ENCODE peak calls at places on chromosomes 2 and 18, in six cellular contexts. One of them, this sample, is unnamed.

GRCh38 chr2:112694182-112694581 is 26.6 kb upstream of the NT5DC4 start:
- DNase-seq in prostate gland: no peak
- DNase-seq in endothelial cell: no peak
- DNase-seq in CD8-positive, alpha-beta T cell: no peak
- DNase-seq in MM.1S: no peak
- DNase-seq in activated effector memory CD4-positive, alpha-beta T cell treated with Interleukin-2 at 50 U/mL for 16 hours: no peak
- DNase-seq in this sample: peak

GRCh38 chr2:238285653-238286082 is 2.7 kb downstream of the PER2 start:
- DNase-seq in CD8-positive, alpha-beta T cell: no peak
- DNase-seq in endothelial cell: peak
- DNase-seq in prostate gland: peak
- DNase-seq in activated effector memory CD4-positive, alpha-beta T cell treated with Interleukin-2 at 50 U/mL for 16 hours: no peak
- DNase-seq in MM.1S: no peak
- DNase-seq in this sample: no peak

GRCh38 chr2:40244251-40245010 is 207.5 kb downstream of the SLC8A1 start:
- DNase-seq in prostate gland: peak
- DNase-seq in activated effector memory CD4-positive, alpha-beta T cell treated with Interleukin-2 at 50 U/mL for 16 hours: no peak
- DNase-seq in endothelial cell: peak
- DNase-seq in CD8-positive, alpha-beta T cell: no peak
- DNase-seq in MM.1S: peak
- DNase-seq in this sample: peak

GRCh38 chr18:2971741-2972552 is 41.0 kb downstream of the LPIN2 start:
- DNase-seq in MM.1S: no peak
- DNase-seq in endothelial cell: no peak
- DNase-seq in CD8-positive, alpha-beta T cell: peak
- DNase-seq in prostate gland: no peak
- DNase-seq in activated effector memory CD4-positive, alpha-beta T cell treated with Interleukin-2 at 50 U/mL for 16 hours: peak
- DNase-seq in this sample: no peak

GRCh38 chr18:37956902-37957301 is 391.3 kb upstream of the CELF4 start:
- DNase-seq in endothelial cell: no peak
- DNase-seq in prostate gland: no peak
- DNase-seq in MM.1S: no peak
- DNase-seq in activated effector memory CD4-positive, alpha-beta T cell treated with Interleukin-2 at 50 U/mL for 16 hours: no peak
- DNase-seq in CD8-positive, alpha-beta T cell: no peak
- DNase-seq in this sample: no peak

GRCh38 chr2:144201868-144202468 is 318.0 kb downstream of the ZEB2 start:
- DNase-seq in CD8-positive, alpha-beta T cell: no peak
- DNase-seq in activated effector memory CD4-positive, alpha-beta T cell treated with Interleukin-2 at 50 U/mL for 16 hours: no peak
- DNase-seq in endothelial cell: no peak
- DNase-seq in prostate gland: no peak
- DNase-seq in MM.1S: no peak
- DNase-seq in this sample: no peak

GRCh38 chr2:113894156-113894743 is 4.4 kb downstream of the ACTR3 start:
- DNase-seq in prostate gland: peak
- DNase-seq in endothelial cell: no peak
- DNase-seq in activated effector memory CD4-positive, alpha-beta T cell treated with Interleukin-2 at 50 U/mL for 16 hours: no peak
- DNase-seq in CD8-positive, alpha-beta T cell: no peak
- DNase-seq in MM.1S: no peak
- DNase-seq in this sample: no peak

GRCh38 chr2:46239847-46240181 is 57.4 kb upstream of the EPAS1 start:
- DNase-seq in endothelial cell: no peak
- DNase-seq in MM.1S: peak
- DNase-seq in prostate gland: no peak
- DNase-seq in CD8-positive, alpha-beta T cell: peak
- DNase-seq in activated effector memory CD4-positive, alpha-beta T cell treated with Interleukin-2 at 50 U/mL for 16 hours: peak
- DNase-seq in this sample: no peak

GRCh38 chr2:179447839-179448447 is 183.3 kb upstream of the SESTD1 start:
- DNase-seq in endothelial cell: no peak
- DNase-seq in activated effector memory CD4-positive, alpha-beta T cell treated with Interleukin-2 at 50 U/mL for 16 hours: no peak
- DNase-seq in CD8-positive, alpha-beta T cell: no peak
- DNase-seq in prostate gland: no peak
- DNase-seq in MM.1S: no peak
- DNase-seq in this sample: no peak

GRCh38 chr18:57428221-57429150 is 6.7 kb upstream of the ONECUT2 start:
- DNase-seq in endothelial cell: no peak
- DNase-seq in MM.1S: no peak
- DNase-seq in prostate gland: no peak
- DNase-seq in activated effector memory CD4-positive, alpha-beta T cell treated with Interleukin-2 at 50 U/mL for 16 hours: no peak
- DNase-seq in CD8-positive, alpha-beta T cell: no peak
- DNase-seq in this sample: no peak

GRCh38 chr18:50429207-50429948 is 54.5 kb downstream of the SKA1 start:
- DNase-seq in prostate gland: peak
- DNase-seq in activated effector memory CD4-positive, alpha-beta T cell treated with Interleukin-2 at 50 U/mL for 16 hours: no peak
- DNase-seq in MM.1S: peak
- DNase-seq in CD8-positive, alpha-beta T cell: no peak
- DNase-seq in endothelial cell: peak
- DNase-seq in this sample: no peak

GRCh38 chr2:6186332-6187100 is 494.3 kb downstream of the SOX11 start:
- DNase-seq in endothelial cell: no peak
- DNase-seq in activated effector memory CD4-positive, alpha-beta T cell treated with Interleukin-2 at 50 U/mL for 16 hours: no peak
- DNase-seq in MM.1S: no peak
- DNase-seq in CD8-positive, alpha-beta T cell: no peak
- DNase-seq in prostate gland: no peak
- DNase-seq in this sample: no peak

GRCh38 chr18:32093523-32093922 is 1.8 kb downstream of the RNF138 start:
- DNase-seq in endothelial cell: no peak
- DNase-seq in prostate gland: peak
- DNase-seq in activated effector memory CD4-positive, alpha-beta T cell treated with Interleukin-2 at 50 U/mL for 16 hours: no peak
- DNase-seq in CD8-positive, alpha-beta T cell: no peak
- DNase-seq in MM.1S: no peak
- DNase-seq in this sample: no peak

GRCh38 chr2:24917086-24917485 is 3.0 kb downstream of the ADCY3 start:
- DNase-seq in MM.1S: no peak
- DNase-seq in endothelial cell: no peak
- DNase-seq in activated effector memory CD4-positive, alpha-beta T cell treated with Interleukin-2 at 50 U/mL for 16 hours: no peak
- DNase-seq in prostate gland: no peak
- DNase-seq in CD8-positive, alpha-beta T cell: no peak
- DNase-seq in this sample: no peak

GRCh38 chr18:27057459-27058302 is 127.4 kb downstream of the CHST9 start:
- DNase-seq in CD8-positive, alpha-beta T cell: no peak
- DNase-seq in prostate gland: peak
- DNase-seq in activated effector memory CD4-positive, alpha-beta T cell treated with Interleukin-2 at 50 U/mL for 16 hours: no peak
- DNase-seq in MM.1S: no peak
- DNase-seq in endothelial cell: no peak
- DNase-seq in this sample: no peak

GRCh38 chr2:7031424-7032245 is 114.4 kb downstream of the RNF144A start:
- DNase-seq in CD8-positive, alpha-beta T cell: peak
- DNase-seq in MM.1S: peak
- DNase-seq in endothelial cell: no peak
- DNase-seq in activated effector memory CD4-positive, alpha-beta T cell treated with Interleukin-2 at 50 U/mL for 16 hours: peak
- DNase-seq in prostate gland: peak
- DNase-seq in this sample: no peak

This sample was measured in H1.